ENCODE peak calls at places on chromosomes 5 and 9, in eight cellular contexts. D is WERI-Rb-1; G is uterus; E is CD8-positive, alpha-beta T cell; J is IMR-90; U is spleen; Q is PC-9; L is fibroblast of lung. X is an unnamed sample. For H3K36me3, the result is how much of the 10 kb centered on the place peaks cover.

GRCh38 chr9:71895122-71895521 is 15.9 kb downstream of the ABHD17B start:
- DNase-seq in L (peak), D (no peak), J (peak), Q (no peak), U (no peak), E (no peak), G (no peak), X (no peak)

GRCh38 chr9:119768266-119768665 is 399.0 kb upstream of the BRINP1 start:
- DNase-seq in D (no peak), U (no peak), E (no peak), J (no peak), L (no peak), G (no peak), Q (no peak), X (no peak)

GRCh38 chr5:170393235-170393634 is 4.1 kb upstream of the KCNMB1 start:
- DNase-seq in J (no peak), D (no peak), E (no peak), Q (no peak), L (no peak), U (no peak), G (no peak), X (no peak)

GRCh38 chr5:109411627-109412026 is 1.9 kb upstream of the PJA2 start:
- DNase-seq in J (peak), Q (no peak), U (no peak), L (peak), E (no peak), D (no peak), G (no peak), X (no peak)

GRCh38 chr9:120257483-120257882 is 322.5 kb downstream of the CDK5RAP2 start:
- DNase-seq in G (no peak), J (no peak), L (peak), Q (no peak), U (no peak), D (no peak), E (no peak), X (no peak)

GRCh38 chr9:128072144-128073021 is 4.4 kb downstream of the SLC25A25 start:
- DNase-seq in E (peak), D (no peak), U (no peak), Q (peak), J (peak), L (peak), G (peak), X (peak)

GRCh38 chr5:155049569-155050383 is 36.2 kb downstream of the KIF4B start:
- DNase-seq in Q (no peak), D (no peak), J (peak), U (no peak), L (no peak), G (no peak), E (no peak), X (no peak)

GRCh38 chr9:36306481-36307306 is 48.4 kb upstream of the GNE start:
- DNase-seq in E (no peak), G (no peak), J (peak), Q (no peak), D (peak), L (peak), U (no peak), X (no peak)

GRCh38 chr5:93404246-93404645 is 176.8 kb downstream of the NR2F1-AS1 start:
- DNase-seq in L (no peak), J (no peak), G (no peak), D (no peak), E (no peak), Q (no peak), U (no peak), X (no peak)

GRCh38 chr9:31321686-31322085 is 1062.8 kb upstream of the ACO1 start:
- DNase-seq in Q (no peak), D (no peak), U (no peak), G (no peak), J (no peak), E (no peak), L (no peak), X (no peak)

GRCh38 chr9:112917027-112917986 is 26.6 kb upstream of the SLC46A2 start:
- DNase-seq in E (no peak), L (no peak), D (no peak), Q (no peak), U (no peak), J (no peak), G (no peak), X (no peak)
- H3K36me3 ChIP-seq in E (under half), L (under half), D (under half), Q (under half), U (under half), J (under half), G (under half), X (under half)

GRCh38 chr5:110507972-110508371 is 218.5 kb downstream of the TMEM232 start:
- DNase-seq in G (no peak), L (peak), U (no peak), D (no peak), Q (no peak), J (no peak), E (no peak), X (no peak)
- TF ChIP-seq CTCF in G (no peak), L (no peak), U (no peak), D (no peak), Q (no peak), J (no peak), E (no peak), X (no peak)

GRCh38 chr9:96214639-96215038 is 87.3 kb downstream of the HSD17B3 start:
- DNase-seq in U (no peak), Q (no peak), D (no peak), G (no peak), L (no peak), E (no peak), J (no peak), X (no peak)

GRCh38 chr9:96217358-96217755 is 84.6 kb downstream of the HSD17B3 start:
- DNase-seq in G (no peak), D (no peak), U (no peak), E (no peak), J (no peak), Q (no peak), L (no peak), X (no peak)

GRCh38 chr9:96215841-96216240 is 86.1 kb downstream of the HSD17B3 start:
- DNase-seq in E (no peak), Q (no peak), U (no peak), J (no peak), L (no peak), D (no peak), G (no peak), X (no peak)

GRCh38 chr9:96217756-96218693 is 84.0 kb downstream of the HSD17B3 start:
- DNase-seq in G (peak), E (peak), L (peak), J (peak), Q (peak), U (peak), D (peak), X (peak)

GRCh38 chr9:96216618-96217017 is 85.4 kb downstream of the HSD17B3 start:
- DNase-seq in L (no peak), G (no peak), Q (no peak), J (no peak), E (no peak), D (no peak), U (no peak), X (no peak)
- H3K27ac ChIP-seq in L (no peak), G (no peak), Q (no peak), J (no peak), E (no peak), D (no peak), U (no peak), X (no peak)

DNA sequence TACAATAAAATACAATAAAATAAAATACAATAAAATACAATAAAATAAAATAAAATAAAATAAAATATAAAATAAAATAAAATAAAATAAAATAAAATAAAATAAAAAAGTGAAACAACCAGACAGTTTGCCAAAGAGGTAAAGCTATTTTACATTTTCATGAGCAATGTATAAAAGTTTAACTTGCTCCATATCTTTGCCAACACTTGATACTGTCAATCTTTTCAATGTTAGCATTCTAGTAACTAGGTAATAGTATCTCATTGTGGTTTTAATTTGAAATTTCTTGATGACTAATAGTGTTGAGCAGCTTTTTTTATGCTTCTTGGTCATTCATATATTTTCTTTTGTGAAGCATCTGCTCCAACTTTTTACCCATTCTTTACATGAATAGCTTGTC is 17.3 kb downstream of the TTC33 start:
- DNase-seq in J (no peak), D (no peak), U (no peak), L (peak), Q (no peak), G (no peak), E (no peak), X (no peak)
- H3K36me3 ChIP-seq in J (under half), D (under half), U (under half), L (under half), Q (under half), G (under half), E (under half), X (under half)

GRCh38 chr9:87250205-87250604 is 247.5 kb upstream of the DAPK1 start:
- DNase-seq in G (no peak), D (no peak), Q (no peak), J (no peak), E (no peak), U (no peak), L (no peak), X (no peak)
- TF ChIP-seq CTCF in G (no peak), D (no peak), Q (no peak), J (no peak), E (no peak), U (no peak), L (no peak), X (no peak)

GRCh38 chr5:612498-613424 is 621 bp downstream of the CEP72 start:
- DNase-seq in J (no peak), Q (peak), E (peak), U (peak), L (peak), G (no peak), D (peak), X (peak)
- H3K27ac ChIP-seq in J (peak), Q (peak), E (peak), U (peak), L (no peak), G (no peak), D (peak), X (no peak)